ENCODE peak calls at places on chromosomes 3 and 15, in seven cellular contexts. D, C, I, L, O, E and R are unnamed samples. For H3K4me1, the result is how much of the 10 kb centered on the place peaks cover.

GRCh38 chr15:35293353-35294130 is 208.4 kb upstream of the NANOGP8 start:
- DNase-seq in D (no peak), C (peak), I (no peak), L (peak), O (no peak), E (peak), R (peak)

GRCh38 chr15:48395532-48396011 is 64.3 kb downstream of the DUT start:
- DNase-seq in D (peak), C (no peak), I (peak), L (no peak), O (no peak), E (no peak), R (no peak)

GRCh38 chr15:74400313-74400850 is 32.9 kb upstream of the CYP11A1 start:
- DNase-seq in D (no peak), C (no peak), I (no peak), L (no peak), O (no peak), E (no peak), R (no peak)

GRCh38 chr15:90553248-90553745 is 23.6 kb downstream of the CRTC3 start:
- DNase-seq in D (no peak), C (no peak), I (no peak), L (no peak), O (no peak), E (no peak), R (peak)

GRCh38 chr3:62611541-62612240 is 238.3 kb upstream of the FEZF2 start:
- DNase-seq in D (no peak), C (no peak), I (no peak), L (no peak), O (no peak), E (no peak), R (no peak)

GRCh38 chr3:58214484-58215316 is 3.9 kb upstream of the DNASE1L3 start:
- DNase-seq in D (peak), C (no peak), I (no peak), L (no peak), O (peak), E (peak), R (no peak)

GRCh38 chr3:179046497-179047353 is 24.9 kb downstream of the ZMAT3 start:
- DNase-seq in D (no peak), C (no peak), I (no peak), L (no peak), O (no peak), E (no peak), R (no peak)

GRCh38 chr15:53404930-53405493 is 354.5 kb downstream of the WDR72 start:
- DNase-seq in D (peak), C (no peak), I (no peak), L (no peak), O (no peak), E (no peak), R (no peak)

GRCh38 chr3:62044874-62045273 is 328.5 kb downstream of the FEZF2 start:
- DNase-seq in D (no peak), C (no peak), I (no peak), L (no peak), O (no peak), E (no peak), R (no peak)

GRCh38 chr15:73982251-73982962 is 9.7 kb downstream of the STOML1 start:
- DNase-seq in D (peak), C (no peak), I (peak), L (peak), O (peak), E (no peak), R (peak)

GRCh38 chr3:48879994-48880377 is 18.7 kb downstream of the SLC25A20 start:
- DNase-seq in D (no peak), C (no peak), I (no peak), L (no peak), O (no peak), E (no peak), R (no peak)

GRCh38 chr3:150407051-150407817 is 864 bp upstream of the TSC22D2 start:
- DNase-seq in D (no peak), C (no peak), I (no peak), L (no peak), O (no peak), E (no peak), R (no peak)

GRCh38 chr3:196778755-196779154 is 39.1 kb downstream of the PAK2 start:
- DNase-seq in D (no peak), C (no peak), I (no peak), L (no peak), O (no peak), E (no peak), R (peak)

GRCh38 chr3:11410564-11410963 is 138.4 kb downstream of the ATG7 start:
- DNase-seq in D (no peak), C (no peak), I (no peak), L (no peak), O (no peak), E (no peak), R (no peak)

GRCh38 chr3:193452338-193452737 is 73.8 kb upstream of the ATP13A5 start:
- DNase-seq in D (no peak), C (no peak), I (no peak), L (no peak), O (no peak), E (peak), R (peak)

GRCh38 chr15:53716909-53717878 is 42.3 kb downstream of the WDR72 start:
- DNase-seq in D (no peak), C (peak), I (no peak), L (no peak), O (no peak), E (peak), R (peak)

GRCh38 chr15:85709250-85709649 is 85.5 kb downstream of the KLHL25 start:
- DNase-seq in D (no peak), C (no peak), I (no peak), L (no peak), O (no peak), E (no peak), R (no peak)

GRCh38 chr3:16529264-16529663 is 15.8 kb upstream of the RFTN1 start:
- DNase-seq in D (no peak), C (no peak), I (no peak), L (no peak), O (no peak), E (no peak), R (no peak)

GRCh38 chr15:66700412-66700801 is 1.6 kb upstream of the SMAD6 start:
- DNase-seq in D (no peak), C (no peak), I (no peak), L (no peak), O (no peak), E (no peak), R (no peak)

GRCh38 chr3:184505479-184505878 is 56.1 kb upstream of the EPHB3 start:
- DNase-seq in D (no peak), C (no peak), I (no peak), L (no peak), O (no peak), E (no peak), R (no peak)

GRCh38 chr15:59339252-59339672 is 33.4 kb downstream of the MYO1E start:
- DNase-seq in D (no peak), C (peak), I (no peak), L (no peak), O (no peak), E (no peak), R (no peak)

GRCh38 chr3:50121416-50122032 is 32.8 kb downstream of the RBM5 start:
- DNase-seq in D (peak), C (peak), I (peak), L (peak), O (peak), E (peak), R (peak)

GRCh38 chr3:126394179-126394976 is at the start of gene CFAP100:
- DNase-seq in D (peak), C (no peak), I (no peak), L (no peak), O (no peak), E (peak), R (peak)

GRCh38 chr15:84833447-84833846 is 16.3 kb downstream of the ALPK3 start:
- DNase-seq in D (no peak), C (no peak), I (no peak), L (no peak), O (no peak), E (no peak), R (no peak)

GRCh38 chr3:8239718-8240698 is 261.6 kb upstream of the LMCD1 start:
- DNase-seq in D (peak), C (peak), I (no peak), L (no peak), O (no peak), E (peak), R (peak)

DNA sequence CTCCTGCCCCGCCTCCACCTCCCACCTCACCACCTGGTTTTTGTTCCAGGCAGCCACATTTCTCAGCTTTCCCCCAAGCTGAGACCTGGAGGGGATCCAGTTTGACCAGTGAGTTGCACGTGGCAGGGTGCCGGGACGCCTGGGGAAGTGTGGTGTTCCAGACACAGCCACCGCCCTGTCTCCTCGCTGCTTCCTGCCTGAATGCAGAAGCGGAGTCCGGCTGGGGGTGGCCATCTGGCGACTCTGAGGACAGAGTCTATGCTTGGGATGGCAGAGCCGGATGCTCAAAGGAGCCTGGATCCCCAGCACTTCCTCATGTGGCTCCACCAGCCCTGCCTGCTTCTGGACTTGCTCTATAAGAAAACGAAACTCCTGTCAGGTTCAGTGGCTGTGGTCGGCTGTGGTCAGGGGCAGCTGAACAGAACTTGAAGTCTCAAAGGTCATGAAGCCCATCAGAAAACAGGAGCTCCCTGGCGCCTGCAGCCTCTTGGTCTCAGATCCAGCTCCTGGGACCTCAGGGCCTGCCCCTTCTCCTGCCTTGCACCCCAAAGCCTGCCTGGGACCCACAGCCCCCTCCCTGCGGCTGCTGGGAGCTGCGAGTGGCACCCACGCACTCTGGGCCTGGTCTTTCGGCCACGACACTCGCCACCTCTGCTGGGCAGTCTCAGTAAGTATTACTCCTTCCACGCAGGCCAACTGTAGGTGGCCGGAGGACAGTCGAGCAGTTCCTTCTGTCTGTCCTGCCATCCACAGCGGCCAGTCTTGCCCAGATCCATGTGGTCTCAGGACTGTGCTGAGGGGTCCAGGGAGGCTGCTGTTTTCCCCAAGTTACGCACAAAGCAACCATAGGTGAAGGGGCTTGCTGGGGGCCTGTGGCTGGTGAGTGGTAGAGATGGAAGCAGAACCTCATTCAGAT is 112.8 kb upstream of the MEF2A start:
- DNase-seq in D (peak), C (peak), I (peak), L (no peak), O (peak), E (no peak), R (peak)
- H3K4me1 ChIP-seq in D (under half), C (under half), I (under half), L (under half), O (under half), E (under half), R (under half)

DNA sequence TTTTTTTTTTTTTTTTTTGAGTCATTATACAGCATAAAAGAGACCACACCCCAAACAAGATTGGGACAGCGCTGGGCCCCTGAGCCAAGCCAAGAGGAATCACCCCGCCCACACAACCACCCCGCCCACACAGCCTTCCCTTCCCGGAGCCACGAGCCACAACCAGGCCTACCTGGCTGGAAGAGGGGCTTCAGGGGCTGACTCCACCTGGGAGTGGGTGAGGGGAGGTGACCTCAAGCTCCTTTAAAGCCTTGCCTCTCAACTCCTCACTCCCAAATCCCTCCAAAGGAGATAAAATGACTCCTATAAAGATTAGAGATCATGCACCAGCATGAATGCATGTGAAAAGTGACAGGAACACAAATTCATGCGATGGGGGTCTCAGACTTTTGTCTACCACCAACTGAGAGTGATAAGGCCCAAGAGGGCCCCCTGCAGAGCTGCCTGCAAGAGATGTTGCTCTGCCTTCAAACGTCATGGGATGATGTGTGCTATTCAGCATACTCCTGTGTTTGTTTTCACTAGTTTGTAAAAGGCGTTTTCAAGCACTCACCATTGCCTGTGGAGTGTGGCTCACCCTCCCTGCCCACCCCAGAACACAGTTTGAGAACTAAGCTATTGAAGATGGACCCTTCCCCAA is 23.1 kb upstream of the KLF13 start:
- DNase-seq in D (no peak), C (no peak), I (peak), L (peak), O (peak), E (peak), R (no peak)
- H3K4me1 ChIP-seq in D (under half), C (half or more), I (under half), L (under half), O (under half), E (under half), R (under half)

GRCh38 chr3:13285007-13285567 is 135.0 kb downstream of the NUP210 start:
- DNase-seq in D (no peak), C (no peak), I (no peak), L (no peak), O (no peak), E (no peak), R (no peak)

GRCh38 chr3:13282986-13283876 is 136.9 kb downstream of the NUP210 start:
- DNase-seq in D (peak), C (no peak), I (no peak), L (no peak), O (no peak), E (peak), R (no peak)

GRCh38 chr3:13282528-13282985 is 137.6 kb downstream of the NUP210 start:
- DNase-seq in D (peak), C (no peak), I (no peak), L (no peak), O (no peak), E (peak), R (no peak)

GRCh38 chr3:13281657-13282527 is 138.2 kb downstream of the NUP210 start:
- DNase-seq in D (peak), C (peak), I (peak), L (no peak), O (no peak), E (peak), R (peak)

GRCh38 chr3:13283877-13284264 is 136.3 kb downstream of the NUP210 start:
- DNase-seq in D (no peak), C (no peak), I (no peak), L (no peak), O (no peak), E (no peak), R (no peak)
- H3K4me1 ChIP-seq in D (under half), C (half or more), I (under half), L (under half), O (under half), E (under half), R (under half)

GRCh38 chr15:76998661-76999285 is 3.8 kb downstream of the PSTPIP1 start:
- DNase-seq in D (no peak), C (no peak), I (no peak), L (no peak), O (no peak), E (no peak), R (no peak)
- H3K4me1 ChIP-seq in D (under half), C (under half), I (under half), L (under half), O (under half), E (under half), R (under half)

GRCh38 chr15:51342249-51342999 is 969 bp downstream of the GLDN start:
- DNase-seq in D (no peak), C (no peak), I (no peak), L (no peak), O (no peak), E (peak), R (no peak)
- H3K4me1 ChIP-seq in D (under half), C (under half), I (under half), L (under half), O (under half), E (under half), R (under half)